ENCODE peak calls at places on chromosome 17, in ten cellular contexts. One of them, this sample, is unnamed.

GRCh38 chr17:57078274-57078673 is 6.8 kb upstream of the AKAP1 start:
- DNase-seq in activated CD8-positive, alpha-beta T cell treated with anti-CD3 and anti-CD28 coated beads, Interleukin-2, amount 10 ng/mL, durations not matched to agents 7 days and 5 days: no peak
- DNase-seq in adrenal gland: no peak
- DNase-seq in colonic mucosa: no peak
- DNase-seq in midbrain: no peak
- DNase-seq in nephron progenitor cell: no peak
- DNase-seq in stimulated activated naive CD4-positive, alpha-beta T cell: no peak
- DNase-seq in IMR-90: no peak
- DNase-seq in GM13976: no peak
- DNase-seq in pons: no peak
- DNase-seq in this sample: no peak

GRCh38 chr17:36593651-36594316 is 2.1 kb downstream of the DHRS11 start:
- DNase-seq in adrenal gland: no peak
- DNase-seq in stimulated activated naive CD4-positive, alpha-beta T cell: no peak
- DNase-seq in IMR-90: no peak
- DNase-seq in colonic mucosa: peak
- DNase-seq in pons: no peak
- DNase-seq in activated CD8-positive, alpha-beta T cell treated with anti-CD3 and anti-CD28 coated beads, Interleukin-2, amount 10 ng/mL, durations not matched to agents 7 days and 5 days: no peak
- DNase-seq in nephron progenitor cell: no peak
- DNase-seq in midbrain: no peak
- DNase-seq in GM13976: no peak
- DNase-seq in this sample: no peak

GRCh38 chr17:45073414-45074070 is 12.4 kb downstream of the NMT1 start:
- DNase-seq in IMR-90: peak
- DNase-seq in stimulated activated naive CD4-positive, alpha-beta T cell: no peak
- DNase-seq in midbrain: no peak
- DNase-seq in nephron progenitor cell: no peak
- DNase-seq in pons: no peak
- DNase-seq in activated CD8-positive, alpha-beta T cell treated with anti-CD3 and anti-CD28 coated beads, Interleukin-2, amount 10 ng/mL, durations not matched to agents 7 days and 5 days: no peak
- DNase-seq in GM13976: no peak
- DNase-seq in adrenal gland: no peak
- DNase-seq in colonic mucosa: no peak
- DNase-seq in this sample: peak

GRCh38 chr17:4837471-4838305 is 4.5 kb downstream of the MINK1 start:
- DNase-seq in nephron progenitor cell: no peak
- DNase-seq in GM13976: no peak
- DNase-seq in pons: peak
- DNase-seq in midbrain: peak
- DNase-seq in adrenal gland: peak
- DNase-seq in activated CD8-positive, alpha-beta T cell treated with anti-CD3 and anti-CD28 coated beads, Interleukin-2, amount 10 ng/mL, durations not matched to agents 7 days and 5 days: no peak
- DNase-seq in IMR-90: no peak
- DNase-seq in stimulated activated naive CD4-positive, alpha-beta T cell: no peak
- DNase-seq in colonic mucosa: no peak
- DNase-seq in this sample: no peak

GRCh38 chr17:31869797-31870568 is 10.9 kb upstream of the COPRS start:
- DNase-seq in stimulated activated naive CD4-positive, alpha-beta T cell: no peak
- DNase-seq in GM13976: no peak
- DNase-seq in IMR-90: no peak
- DNase-seq in pons: no peak
- DNase-seq in midbrain: no peak
- DNase-seq in nephron progenitor cell: no peak
- DNase-seq in activated CD8-positive, alpha-beta T cell treated with anti-CD3 and anti-CD28 coated beads, Interleukin-2, amount 10 ng/mL, durations not matched to agents 7 days and 5 days: no peak
- DNase-seq in adrenal gland: no peak
- DNase-seq in colonic mucosa: no peak
- DNase-seq in this sample: no peak

GRCh38 chr17:16477255-16477654 is 14.7 kb downstream of the LRRC75A start:
- DNase-seq in activated CD8-positive, alpha-beta T cell treated with anti-CD3 and anti-CD28 coated beads, Interleukin-2, amount 10 ng/mL, durations not matched to agents 7 days and 5 days: no peak
- DNase-seq in stimulated activated naive CD4-positive, alpha-beta T cell: no peak
- DNase-seq in IMR-90: peak
- DNase-seq in nephron progenitor cell: no peak
- DNase-seq in pons: no peak
- DNase-seq in midbrain: no peak
- DNase-seq in GM13976: no peak
- DNase-seq in colonic mucosa: no peak
- DNase-seq in adrenal gland: peak
- DNase-seq in this sample: no peak

GRCh38 chr17:75319818-75320691 is 30.8 kb upstream of the SLC25A19 start:
- DNase-seq in midbrain: no peak
- DNase-seq in activated CD8-positive, alpha-beta T cell treated with anti-CD3 and anti-CD28 coated beads, Interleukin-2, amount 10 ng/mL, durations not matched to agents 7 days and 5 days: no peak
- DNase-seq in pons: no peak
- DNase-seq in nephron progenitor cell: no peak
- DNase-seq in IMR-90: peak
- DNase-seq in GM13976: peak
- DNase-seq in adrenal gland: no peak
- DNase-seq in stimulated activated naive CD4-positive, alpha-beta T cell: no peak
- DNase-seq in colonic mucosa: no peak
- DNase-seq in this sample: no peak

GRCh38 chr17:27105636-27106035 is 188.3 kb upstream of the WSB1 start:
- DNase-seq in midbrain: no peak
- DNase-seq in IMR-90: no peak
- DNase-seq in adrenal gland: no peak
- DNase-seq in activated CD8-positive, alpha-beta T cell treated with anti-CD3 and anti-CD28 coated beads, Interleukin-2, amount 10 ng/mL, durations not matched to agents 7 days and 5 days: no peak
- DNase-seq in stimulated activated naive CD4-positive, alpha-beta T cell: no peak
- DNase-seq in pons: no peak
- DNase-seq in colonic mucosa: no peak
- DNase-seq in nephron progenitor cell: no peak
- DNase-seq in GM13976: no peak
- DNase-seq in this sample: no peak

GRCh38 chr17:57892820-57893595 is 43.2 kb upstream of the MRPS23 start:
- DNase-seq in pons: peak
- DNase-seq in adrenal gland: peak
- DNase-seq in colonic mucosa: peak
- DNase-seq in IMR-90: peak
- DNase-seq in activated CD8-positive, alpha-beta T cell treated with anti-CD3 and anti-CD28 coated beads, Interleukin-2, amount 10 ng/mL, durations not matched to agents 7 days and 5 days: no peak
- DNase-seq in stimulated activated naive CD4-positive, alpha-beta T cell: no peak
- DNase-seq in midbrain: peak
- DNase-seq in GM13976: no peak
- DNase-seq in nephron progenitor cell: peak
- DNase-seq in this sample: peak